ENCODE peak calls at places on chromosomes 16 and 17, in nine cellular contexts. One of them, this sample, is unnamed.

GRCh38 chr16:2243781-2244180 is 7.5 kb downstream of the DNASE1L2 start:
- DNase-seq in hepatocyte: no peak
- DNase-seq in fibroblast of villous mesenchyme: no peak
- DNase-seq in PC-3: no peak
- DNase-seq in AG04450: no peak
- DNase-seq in uterus: no peak
- DNase-seq in heart left ventricle: peak; percentile 22
- DNase-seq in bronchial epithelial cell: no peak
- DNase-seq in IMR-90: no peak
- DNase-seq in this sample: no peak

GRCh38 chr16:85867189-85867588 is 31.8 kb upstream of the IRF8 start:
- DNase-seq in hepatocyte: no peak
- DNase-seq in fibroblast of villous mesenchyme: no peak
- DNase-seq in PC-3: no peak
- DNase-seq in AG04450: no peak
- DNase-seq in uterus: no peak
- DNase-seq in heart left ventricle: no peak
- DNase-seq in bronchial epithelial cell: no peak
- DNase-seq in IMR-90: no peak
- DNase-seq in this sample: no peak

GRCh38 chr17:35117984-35118383 is 1.7 kb downstream of the RAD51D start:
- DNase-seq in hepatocyte: no peak
- DNase-seq in fibroblast of villous mesenchyme: no peak
- DNase-seq in PC-3: peak; percentile 50
- DNase-seq in AG04450: no peak
- DNase-seq in uterus: no peak
- DNase-seq in heart left ventricle: no peak
- DNase-seq in bronchial epithelial cell: peak; percentile 34
- DNase-seq in IMR-90: peak; percentile 23
- DNase-seq in this sample: peak; percentile 55

GRCh38 chr16:56488035-56488434 is 31.8 kb downstream of the BBS2 start:
- DNase-seq in hepatocyte: no peak
- DNase-seq in fibroblast of villous mesenchyme: no peak
- DNase-seq in PC-3: no peak
- DNase-seq in AG04450: no peak
- DNase-seq in uterus: no peak
- DNase-seq in heart left ventricle: no peak
- DNase-seq in bronchial epithelial cell: no peak
- DNase-seq in IMR-90: no peak
- DNase-seq in this sample: no peak

GRCh38 chr17:41267711-41268110 is 2.5 kb downstream of the KRTAP9-6 start:
- DNase-seq in hepatocyte: no peak
- DNase-seq in fibroblast of villous mesenchyme: no peak
- DNase-seq in PC-3: no peak
- DNase-seq in AG04450: no peak
- DNase-seq in uterus: no peak
- DNase-seq in heart left ventricle: no peak
- DNase-seq in bronchial epithelial cell: no peak
- DNase-seq in IMR-90: no peak
- DNase-seq in this sample: no peak

GRCh38 chr17:75740631-75741077 is 19.4 kb downstream of the ITGB4 start:
- DNase-seq in hepatocyte: no peak
- DNase-seq in fibroblast of villous mesenchyme: no peak
- DNase-seq in PC-3: no peak
- DNase-seq in AG04450: no peak
- DNase-seq in uterus: no peak
- DNase-seq in heart left ventricle: no peak
- DNase-seq in bronchial epithelial cell: no peak
- DNase-seq in IMR-90: no peak
- DNase-seq in this sample: no peak

GRCh38 chr16:78563905-78564304 is 464.5 kb downstream of the WWOX start:
- DNase-seq in hepatocyte: no peak
- DNase-seq in fibroblast of villous mesenchyme: peak; percentile 44
- DNase-seq in PC-3: no peak
- DNase-seq in AG04450: no peak
- DNase-seq in uterus: no peak
- DNase-seq in heart left ventricle: no peak
- DNase-seq in bronchial epithelial cell: peak; percentile 98
- DNase-seq in IMR-90: no peak
- DNase-seq in this sample: no peak

GRCh38 chr16:70601576-70602575 is 44.5 kb upstream of the IL34 start:
- DNase-seq in hepatocyte: no peak
- DNase-seq in fibroblast of villous mesenchyme: peak; percentile 67
- DNase-seq in PC-3: no peak
- DNase-seq in AG04450: no peak
- DNase-seq in uterus: no peak
- DNase-seq in heart left ventricle: no peak
- DNase-seq in bronchial epithelial cell: no peak
- DNase-seq in IMR-90: peak; percentile 24
- DNase-seq in this sample: peak; percentile 44

GRCh38 chr16:77212736-77213541 is 13.7 kb downstream of the SYCE1L start:
- DNase-seq in hepatocyte: peak; percentile 84
- DNase-seq in fibroblast of villous mesenchyme: peak; percentile 16
- DNase-seq in PC-3: peak; percentile 44
- DNase-seq in AG04450: no peak
- DNase-seq in uterus: peak; percentile 69
- DNase-seq in heart left ventricle: peak; percentile 66
- DNase-seq in bronchial epithelial cell: no peak
- DNase-seq in IMR-90: no peak
- DNase-seq in this sample: peak; percentile 46

GRCh38 chr16:66908762-66909559 is 9.7 kb downstream of the CDH16 start:
- DNase-seq in hepatocyte: no peak
- DNase-seq in fibroblast of villous mesenchyme: no peak
- DNase-seq in PC-3: no peak
- DNase-seq in AG04450: no peak
- DNase-seq in uterus: no peak
- DNase-seq in heart left ventricle: no peak
- DNase-seq in bronchial epithelial cell: no peak
- DNase-seq in IMR-90: no peak
- DNase-seq in this sample: no peak

GRCh38 chr17:76076765-76077581 is 2.0 kb upstream of the ZACN start:
- DNase-seq in hepatocyte: no peak
- DNase-seq in fibroblast of villous mesenchyme: peak; percentile 14
- DNase-seq in PC-3: no peak
- DNase-seq in AG04450: no peak
- DNase-seq in uterus: no peak
- DNase-seq in heart left ventricle: no peak
- DNase-seq in bronchial epithelial cell: no peak
- DNase-seq in IMR-90: peak; percentile 41
- DNase-seq in this sample: no peak

GRCh38 chr16:31072540-31073072 is 1.4 kb downstream of the ZNF668 start:
- DNase-seq in hepatocyte: peak; percentile 37
- DNase-seq in fibroblast of villous mesenchyme: peak; percentile 46
- DNase-seq in PC-3: peak; percentile 48
- DNase-seq in AG04450: no peak
- DNase-seq in uterus: no peak
- DNase-seq in heart left ventricle: no peak
- DNase-seq in bronchial epithelial cell: peak; percentile 41
- DNase-seq in IMR-90: peak; percentile 69
- DNase-seq in this sample: peak; percentile 45

GRCh38 chr17:45020354-45021138 is 30.9 kb downstream of the DCAKD start:
- DNase-seq in hepatocyte: no peak
- DNase-seq in fibroblast of villous mesenchyme: no peak
- DNase-seq in PC-3: no peak
- DNase-seq in AG04450: no peak
- DNase-seq in uterus: no peak
- DNase-seq in heart left ventricle: no peak
- DNase-seq in bronchial epithelial cell: no peak
- DNase-seq in IMR-90: peak; percentile 22
- DNase-seq in this sample: peak; percentile 54

GRCh38 chr16:67181346-67181745 is 2.4 kb downstream of the MATCAP1 start:
- DNase-seq in hepatocyte: no peak
- DNase-seq in fibroblast of villous mesenchyme: peak; percentile 79
- DNase-seq in PC-3: peak; percentile 63
- DNase-seq in AG04450: peak; percentile 79
- DNase-seq in uterus: peak; percentile 75
- DNase-seq in heart left ventricle: no peak
- DNase-seq in bronchial epithelial cell: peak; percentile 45
- DNase-seq in IMR-90: peak; percentile 92
- DNase-seq in this sample: peak; percentile 91

GRCh38 chr17:76497979-76498885 is 3.0 kb downstream of the RHBDF2 start:
- DNase-seq in hepatocyte: peak; percentile 84
- DNase-seq in fibroblast of villous mesenchyme: peak; percentile 88
- DNase-seq in PC-3: peak; percentile 89
- DNase-seq in AG04450: peak; percentile 76
- DNase-seq in uterus: peak; percentile 59
- DNase-seq in heart left ventricle: peak; percentile 94
- DNase-seq in bronchial epithelial cell: peak; percentile 83
- DNase-seq in IMR-90: peak; percentile 93
- DNase-seq in this sample: peak; percentile 89

GRCh38 chr16:62503073-62503472 is 466.8 kb upstream of the CDH8 start:
- DNase-seq in hepatocyte: no peak
- DNase-seq in fibroblast of villous mesenchyme: no peak
- DNase-seq in PC-3: no peak
- DNase-seq in AG04450: no peak
- DNase-seq in uterus: no peak
- DNase-seq in heart left ventricle: no peak
- DNase-seq in bronchial epithelial cell: peak; percentile 1
- DNase-seq in IMR-90: no peak
- DNase-seq in this sample: no peak

GRCh38 chr17:71709974-71710373 is 410.8 kb upstream of the SOX9 start:
- DNase-seq in hepatocyte: peak; percentile 2
- DNase-seq in fibroblast of villous mesenchyme: no peak
- DNase-seq in PC-3: no peak
- DNase-seq in AG04450: no peak
- DNase-seq in uterus: no peak
- DNase-seq in heart left ventricle: no peak
- DNase-seq in bronchial epithelial cell: no peak
- DNase-seq in IMR-90: peak; percentile 26
- DNase-seq in this sample: no peak

GRCh38 chr17:73820686-73821448 is 176.6 kb upstream of the SDK2 start:
- DNase-seq in hepatocyte: peak; percentile 30
- DNase-seq in fibroblast of villous mesenchyme: no peak
- DNase-seq in PC-3: no peak
- DNase-seq in AG04450: no peak
- DNase-seq in uterus: no peak
- DNase-seq in heart left ventricle: no peak
- DNase-seq in bronchial epithelial cell: no peak
- DNase-seq in IMR-90: no peak
- DNase-seq in this sample: no peak

GRCh38 chr17:39264119-39264518 is 38.4 kb upstream of the STAC2 start:
- DNase-seq in hepatocyte: no peak
- DNase-seq in fibroblast of villous mesenchyme: no peak
- DNase-seq in PC-3: no peak
- DNase-seq in AG04450: no peak
- DNase-seq in uterus: no peak
- DNase-seq in heart left ventricle: peak; percentile 61
- DNase-seq in bronchial epithelial cell: no peak
- DNase-seq in IMR-90: no peak
- DNase-seq in this sample: no peak

GRCh38 chr17:39261286-39261685 is 35.5 kb upstream of the STAC2 start:
- DNase-seq in hepatocyte: no peak
- DNase-seq in fibroblast of villous mesenchyme: no peak
- DNase-seq in PC-3: no peak
- DNase-seq in AG04450: no peak
- DNase-seq in uterus: no peak
- DNase-seq in heart left ventricle: no peak
- DNase-seq in bronchial epithelial cell: no peak
- DNase-seq in IMR-90: no peak
- DNase-seq in this sample: no peak
- TF ChIP-seq CTCF in hepatocyte: no peak
- TF ChIP-seq CTCF in fibroblast of villous mesenchyme: peak; percentile 15
- TF ChIP-seq CTCF in PC-3: peak; percentile 48
- TF ChIP-seq CTCF in AG04450: peak; percentile 17
- TF ChIP-seq CTCF in uterus: no peak
- TF ChIP-seq CTCF in heart left ventricle: peak; percentile 18
- TF ChIP-seq CTCF in bronchial epithelial cell: peak; percentile 24
- TF ChIP-seq CTCF in IMR-90: no peak
- TF ChIP-seq CTCF in this sample: peak; percentile 24

GRCh38 chr16:12089492-12090161 is 113.1 kb downstream of the SNX29 start:
- DNase-seq in hepatocyte: peak; percentile 81
- DNase-seq in fibroblast of villous mesenchyme: peak; percentile 58
- DNase-seq in PC-3: no peak
- DNase-seq in AG04450: peak; percentile 30
- DNase-seq in uterus: no peak
- DNase-seq in heart left ventricle: peak; percentile 62
- DNase-seq in bronchial epithelial cell: peak; percentile 61
- DNase-seq in IMR-90: peak; percentile 81
- DNase-seq in this sample: peak; percentile 76
- H3K4me3 ChIP-seq in hepatocyte: no peak overlapping the region
- H3K4me3 ChIP-seq in fibroblast of villous mesenchyme: peak overlapping the region; percentile 29
- H3K4me3 ChIP-seq in PC-3: no peak overlapping the region
- H3K4me3 ChIP-seq in AG04450: peak overlapping the region; percentile 34
- H3K4me3 ChIP-seq in uterus: peak overlapping the region; percentile 15
- H3K4me3 ChIP-seq in heart left ventricle: no peak overlapping the region
- H3K4me3 ChIP-seq in bronchial epithelial cell: no peak overlapping the region
- H3K4me3 ChIP-seq in IMR-90: no peak overlapping the region
- H3K4me3 ChIP-seq in this sample: peak overlapping the region; percentile 43

GRCh38 chr17:56676807-56677206 is 83.3 kb downstream of the NOG start:
- DNase-seq in hepatocyte: no peak
- DNase-seq in fibroblast of villous mesenchyme: no peak
- DNase-seq in PC-3: peak; percentile 58
- DNase-seq in AG04450: no peak
- DNase-seq in uterus: no peak
- DNase-seq in heart left ventricle: no peak
- DNase-seq in bronchial epithelial cell: no peak
- DNase-seq in IMR-90: no peak
- DNase-seq in this sample: no peak
- TF ChIP-seq CTCF in hepatocyte: no peak
- TF ChIP-seq CTCF in fibroblast of villous mesenchyme: no peak
- TF ChIP-seq CTCF in PC-3: peak; percentile 57
- TF ChIP-seq CTCF in AG04450: peak; percentile 17
- TF ChIP-seq CTCF in uterus: no peak
- TF ChIP-seq CTCF in heart left ventricle: no peak
- TF ChIP-seq CTCF in bronchial epithelial cell: peak; percentile 16
- TF ChIP-seq CTCF in IMR-90: peak; percentile 25
- TF ChIP-seq CTCF in this sample: no peak

GRCh38 chr17:59160203-59161025 is 4.9 kb downstream of the PRR11 start:
- DNase-seq in hepatocyte: no peak
- DNase-seq in fibroblast of villous mesenchyme: peak; percentile 51
- DNase-seq in PC-3: no peak
- DNase-seq in AG04450: no peak
- DNase-seq in uterus: no peak
- DNase-seq in heart left ventricle: no peak
- DNase-seq in bronchial epithelial cell: no peak
- DNase-seq in IMR-90: no peak
- DNase-seq in this sample: peak; percentile 18

GRCh38 chr17:59167571-59168001 is 12.0 kb downstream of the PRR11 start:
- DNase-seq in hepatocyte: no peak
- DNase-seq in fibroblast of villous mesenchyme: no peak
- DNase-seq in PC-3: peak; percentile 64
- DNase-seq in AG04450: no peak
- DNase-seq in uterus: no peak
- DNase-seq in heart left ventricle: no peak
- DNase-seq in bronchial epithelial cell: peak; percentile 72
- DNase-seq in IMR-90: peak; percentile 59
- DNase-seq in this sample: peak; percentile 58

GRCh38 chr17:59161477-59161876 is 5.9 kb downstream of the PRR11 start:
- DNase-seq in hepatocyte: no peak
- DNase-seq in fibroblast of villous mesenchyme: no peak
- DNase-seq in PC-3: no peak
- DNase-seq in AG04450: no peak
- DNase-seq in uterus: no peak
- DNase-seq in heart left ventricle: no peak
- DNase-seq in bronchial epithelial cell: no peak
- DNase-seq in IMR-90: no peak
- DNase-seq in this sample: no peak

DNA sequence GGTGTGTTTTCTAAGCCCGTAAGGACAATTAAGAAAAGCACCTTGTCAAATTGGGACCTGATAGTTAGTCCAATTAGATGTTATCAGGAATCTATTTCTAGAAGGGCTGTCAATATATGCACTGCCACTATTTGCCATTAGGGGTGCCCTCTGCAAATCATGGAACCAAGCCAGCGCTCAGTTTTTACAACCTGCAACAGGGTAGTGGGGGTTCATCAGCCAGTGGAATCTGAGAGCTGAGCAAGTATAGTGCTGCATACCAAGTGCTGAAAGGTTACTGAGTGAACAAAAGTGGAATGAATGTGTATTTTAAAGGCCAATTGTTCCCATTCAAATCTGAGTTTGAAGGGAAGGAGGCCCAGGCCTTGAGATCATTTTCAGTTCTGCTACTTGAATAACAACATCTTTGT is 10.4 kb downstream of the PRR11 start:
- DNase-seq in hepatocyte: peak; percentile 70
- DNase-seq in fibroblast of villous mesenchyme: peak; percentile 45
- DNase-seq in PC-3: peak; percentile 77
- DNase-seq in AG04450: no peak
- DNase-seq in uterus: no peak
- DNase-seq in heart left ventricle: no peak
- DNase-seq in bronchial epithelial cell: peak; percentile 48
- DNase-seq in IMR-90: peak; percentile 60
- DNase-seq in this sample: peak; percentile 55
- H3K4me3 ChIP-seq in hepatocyte: no peak overlapping the region
- H3K4me3 ChIP-seq in fibroblast of villous mesenchyme: no peak overlapping the region
- H3K4me3 ChIP-seq in PC-3: no peak overlapping the region
- H3K4me3 ChIP-seq in AG04450: no peak overlapping the region
- H3K4me3 ChIP-seq in uterus: no peak overlapping the region
- H3K4me3 ChIP-seq in heart left ventricle: no peak overlapping the region
- H3K4me3 ChIP-seq in bronchial epithelial cell: no peak overlapping the region
- H3K4me3 ChIP-seq in IMR-90: no peak overlapping the region
- H3K4me3 ChIP-seq in this sample: no peak overlapping the region